ENCODE peak calls at places on chromosomes 13 and 19, in four cellular contexts. B is CD8-positive, alpha-beta T cell; E is right lobe of liver; Q is adipocyte. C is an unnamed sample. For H3K36me3, the result is how much of the 10 kb centered on the place peaks cover.

GRCh38 chr13:93226623-93227279 is at the start of gene GPC6:
- DNase-seq in Q (peak), B (no peak), E (peak), C (peak)

GRCh38 chr19:36460046-36460445 is 29.3 kb downstream of the ZNF566 start:
- DNase-seq in E (no peak), B (no peak), Q (peak), C (no peak)

GRCh38 chr13:33180009-33180804 is 105.3 kb downstream of the STARD13 start:
- DNase-seq in B (no peak), E (no peak), Q (no peak), C (no peak)

GRCh38 chr19:19758164-19758563 is 25.3 kb upstream of the ZNF14 start:
- DNase-seq in Q (no peak), E (peak), B (no peak), C (no peak)

GRCh38 chr19:50264483-50265186 is 61.2 kb downstream of the MYH14 start:
- DNase-seq in E (no peak), Q (no peak), B (no peak), C (no peak)

GRCh38 chr13:98454389-98454881 is 122.5 kb downstream of the STK24 start:
- DNase-seq in Q (peak), B (no peak), E (no peak), C (no peak)

GRCh38 chr13:80116107-80116506 is 224.8 kb downstream of the SPRY2 start:
- DNase-seq in B (no peak), E (no peak), Q (peak), C (no peak)

GRCh38 chr13:83890358-83890757 is 8.1 kb upstream of the SLITRK1 start:
- DNase-seq in E (no peak), B (no peak), Q (no peak), C (no peak)

GRCh38 chr13:19601749-19602725 is 31.4 kb upstream of the MPHOSPH8 start:
- DNase-seq in E (no peak), Q (peak), B (peak), C (peak)

GRCh38 chr13:39945226-39945625 is 289.8 kb downstream of the COG6 start:
- DNase-seq in Q (no peak), B (no peak), E (no peak), C (no peak)

GRCh38 chr13:66562054-66562453 is 668.1 kb downstream of the PCDH9 start:
- DNase-seq in E (no peak), Q (no peak), B (no peak), C (no peak)

GRCh38 chr19:38196948-38197656 is 26.9 kb downstream of the DPF1 start:
- DNase-seq in Q (no peak), E (no peak), B (no peak), C (no peak)

GRCh38 chr19:38201731-38202130 is 22.3 kb downstream of the DPF1 start:
- DNase-seq in E (no peak), B (no peak), Q (no peak), C (no peak)

GRCh38 chr19:38197937-38198704 is 25.9 kb downstream of the DPF1 start:
- DNase-seq in Q (no peak), B (no peak), E (no peak), C (no peak)

GRCh38 chr19:38196245-38196837 is 27.7 kb downstream of the DPF1 start:
- DNase-seq in B (no peak), E (no peak), Q (no peak), C (no peak)

DNA sequence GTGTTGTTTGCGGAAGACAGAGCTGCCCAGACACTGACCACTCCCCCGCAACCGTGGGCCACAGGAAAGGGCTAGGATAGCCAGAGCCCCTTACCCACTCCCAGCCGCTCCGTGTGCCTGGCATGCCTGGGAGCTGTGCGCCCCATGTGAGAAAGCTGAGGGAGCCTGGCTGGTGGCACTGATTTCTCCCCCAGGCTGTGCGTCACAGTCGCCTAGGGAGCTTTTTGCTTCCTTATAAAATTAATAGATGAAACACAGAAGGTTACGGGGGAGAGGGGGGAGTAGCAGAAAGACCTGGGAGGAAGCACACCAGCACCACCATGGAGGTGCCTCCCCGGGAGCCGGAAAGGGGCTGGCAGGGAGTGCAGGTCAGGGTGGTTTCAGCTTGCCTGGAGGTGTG is 24.7 kb downstream of the DPF1 start:
- DNase-seq in Q (no peak), E (no peak), B (no peak), C (no peak)
- H3K36me3 ChIP-seq in Q (under half), E (under half), B (under half), C (under half)

DNA sequence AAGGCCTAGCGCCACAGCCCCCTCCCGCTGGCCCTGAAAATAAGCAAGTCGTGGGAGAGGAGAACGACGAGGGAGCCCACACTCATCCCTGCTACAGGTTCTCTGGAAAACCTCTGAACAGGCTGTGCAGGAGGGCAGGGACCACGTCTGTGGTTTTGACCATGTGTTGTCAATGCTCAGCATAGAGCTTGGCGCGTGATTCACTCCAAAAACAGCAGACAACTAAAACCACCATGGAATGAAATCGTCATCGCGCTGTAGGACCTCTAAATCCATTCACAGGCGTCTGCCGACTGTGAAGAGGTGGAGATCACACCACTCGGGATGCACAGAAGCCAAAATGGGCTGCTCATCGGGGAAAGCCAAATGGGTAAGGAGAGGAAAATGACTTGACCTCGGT is 121.3 kb downstream of the COL4A1 start:
- DNase-seq in E (no peak), Q (no peak), B (no peak), C (no peak)
- H3K36me3 ChIP-seq in E (under half), Q (half or more), B (under half), C (under half)

GRCh38 chr19:14006085-14006765 is at the start of gene RFX1:
- DNase-seq in Q (peak), B (peak), E (peak), C (peak)

GRCh38 chr19:14004619-14005380 is 1.3 kb downstream of the RFX1 start:
- DNase-seq in Q (peak), B (no peak), E (peak), C (no peak)

GRCh38 chr19:14003279-14004051 is 2.7 kb downstream of the RFX1 start:
- DNase-seq in E (no peak), B (no peak), Q (no peak), C (no peak)

GRCh38 chr19:14005381-14006084 is 587 bp downstream of the RFX1 start:
- DNase-seq in E (peak), Q (peak), B (peak), C (peak)

GRCh38 chr19:14006766-14007562 is 844 bp upstream of the RFX1 start:
- DNase-seq in Q (peak), E (peak), B (no peak), C (peak)
- H3K36me3 ChIP-seq in Q (under half), E (under half), B (under half), C (under half)

GRCh38 chr19:11342429-11342828 is 3.0 kb upstream of the RAB3D start:
- DNase-seq in E (no peak), Q (no peak), B (no peak), C (no peak)
- H3K36me3 ChIP-seq in E (under half), Q (under half), B (under half), C (under half)

C was measured in WERI-Rb-1.